ENCODE peak calls at places on chromosome 13, in four cellular contexts. Z is AG09319, S is RWPE1, W is A673. Q is an unnamed sample.

GRCh38 chr13:98326274-98326673 is 149.2 kb upstream of the RNF113B start:
- DNase-seq in W (no peak), Z (no peak), S (no peak), Q (no peak)

GRCh38 chr13:98575876-98576214 is 1.1 kb downstream of the STK24 start:
- DNase-seq in W (no peak), Z (no peak), S (no peak), Q (no peak)

GRCh38 chr13:56528040-56528760 is 612.5 kb upstream of the PRR20A start:
- DNase-seq in Z (no peak), S (no peak), W (no peak), Q (no peak)

GRCh38 chr13:88979465-88980180 is 1308.5 kb downstream of the SLITRK5 start:
- DNase-seq in Z (no peak), W (no peak), S (no peak), Q (peak)

GRCh38 chr13:99955107-99955746 is 16.3 kb downstream of the ZIC5 start:
- DNase-seq in Z (no peak), S (no peak), W (no peak), Q (no peak)

GRCh38 chr13:103188688-103189326 is 122.6 kb upstream of the SLC10A2 start:
- DNase-seq in W (peak), Z (no peak), S (peak), Q (peak)

GRCh38 chr13:25677956-25678355 is 306.2 kb downstream of the ATP8A2 start:
- DNase-seq in Z (no peak), S (no peak), W (no peak), Q (no peak)

GRCh38 chr13:50128406-50129048 is 113.3 kb downstream of the KCNRG start:
- DNase-seq in Z (no peak), S (no peak), W (no peak), Q (peak)

GRCh38 chr13:110474713-110475112 is 86.8 kb downstream of the RAB20 start:
- DNase-seq in Z (no peak), W (no peak), S (no peak), Q (no peak)

GRCh38 chr13:48782429-48782840 is 128.7 kb downstream of the CYSLTR2 start:
- DNase-seq in S (no peak), Z (no peak), W (no peak), Q (no peak)

GRCh38 chr13:40813662-40814454 is 24.4 kb downstream of the SLC25A15 start:
- DNase-seq in Z (no peak), W (peak), S (peak), Q (peak)

GRCh38 chr13:94254737-94255136 is 224.7 kb downstream of the DCT start:
- DNase-seq in W (no peak), Z (peak), S (no peak), Q (no peak)

GRCh38 chr13:110028311-110028710 is 241.9 kb upstream of the IRS2 start:
- DNase-seq in Z (no peak), S (no peak), W (no peak), Q (no peak)

GRCh38 chr13:29718694-29719093 is 123.2 kb upstream of the SLC7A1 start:
- DNase-seq in W (no peak), Z (no peak), S (no peak), Q (no peak)

GRCh38 chr13:33512880-33513554 is 227.5 kb upstream of the STARD13 start:
- DNase-seq in Z (no peak), S (no peak), W (no peak), Q (no peak)

GRCh38 chr13:103145476-103145875 is 79.3 kb upstream of the SLC10A2 start:
- DNase-seq in S (no peak), W (no peak), Z (no peak), Q (no peak)

GRCh38 chr13:39283062-39283461 is 244.8 kb downstream of the NHLRC3 start:
- DNase-seq in Z (no peak), W (no peak), S (no peak), Q (no peak)

GRCh38 chr13:43664700-43665191 is 122.0 kb downstream of the ENOX1 start:
- DNase-seq in S (peak), W (peak), Z (peak), Q (no peak)

GRCh38 chr13:67134322-67135129 is 95.6 kb downstream of the PCDH9 start:
- DNase-seq in W (no peak), S (no peak), Z (no peak), Q (no peak)

GRCh38 chr13:51331354-51331861 is 8.1 kb upstream of the SERPINE3 start:
- DNase-seq in W (no peak), S (no peak), Z (no peak), Q (peak)

GRCh38 chr13:78660130-78660857 is 1.3 kb upstream of the OBI1 start:
- DNase-seq in Z (no peak), W (peak), S (no peak), Q (peak)

GRCh38 chr13:24293761-24294160 is 15.6 kb upstream of the C1QTNF9 start:
- DNase-seq in W (peak), Z (no peak), S (no peak), Q (no peak)

GRCh38 chr13:79519252-79519651 is 38.3 kb downstream of the NDFIP2 start:
- DNase-seq in W (no peak), S (peak), Z (no peak), Q (no peak)

GRCh38 chr13:40981361-40981760 is 37.8 kb downstream of the ELF1 start:
- DNase-seq in S (no peak), W (peak), Z (no peak), Q (no peak)

DNA sequence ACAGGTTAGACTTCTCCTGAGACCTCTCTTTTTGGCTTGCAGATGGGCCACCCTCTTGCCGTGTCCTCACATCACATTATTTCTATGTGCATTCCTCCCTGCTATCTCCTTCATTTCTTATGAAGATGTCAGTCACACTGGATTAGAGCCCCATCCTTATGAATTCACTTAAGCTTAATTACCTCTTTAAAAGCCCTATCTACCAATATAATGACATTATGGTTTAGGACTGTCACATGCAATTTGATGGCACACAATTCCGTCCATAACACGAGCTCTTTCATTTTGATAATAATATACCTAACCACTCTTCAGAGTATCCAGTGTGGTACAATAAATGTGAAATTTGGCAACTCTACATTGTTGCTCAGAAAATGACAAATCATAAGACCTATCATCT is 1037.3 kb downstream of the DIAPH3 start:
- DNase-seq in S (no peak), W (peak), Z (no peak), Q (no peak)
- TF ChIP-seq CTCF in S (no peak), W (no peak), Z (no peak), Q (no peak)

DNA sequence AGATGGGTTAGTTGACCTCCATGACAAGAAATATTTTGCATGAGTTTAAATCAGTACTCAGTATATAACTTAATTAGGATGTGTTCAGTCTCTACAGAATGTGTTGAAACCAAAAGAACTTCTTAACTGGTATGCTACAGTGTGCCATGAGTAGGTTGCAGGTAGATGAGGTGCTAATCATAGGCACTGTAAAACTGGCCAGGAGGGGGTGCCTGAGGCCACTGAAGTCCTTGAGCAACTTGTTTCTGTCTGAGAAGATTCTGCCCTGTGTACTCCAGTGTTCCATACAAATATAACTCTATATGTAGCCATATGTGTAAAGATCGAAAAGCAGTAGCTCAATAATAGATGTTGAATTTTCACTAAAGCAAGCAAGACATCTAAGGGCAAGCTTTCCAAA is 549.2 kb upstream of the KLF12 start:
- DNase-seq in W (no peak), Z (no peak), S (no peak), Q (no peak)
- TF ChIP-seq CTCF in W (peak), Z (no peak), S (no peak), Q (no peak)

DNA sequence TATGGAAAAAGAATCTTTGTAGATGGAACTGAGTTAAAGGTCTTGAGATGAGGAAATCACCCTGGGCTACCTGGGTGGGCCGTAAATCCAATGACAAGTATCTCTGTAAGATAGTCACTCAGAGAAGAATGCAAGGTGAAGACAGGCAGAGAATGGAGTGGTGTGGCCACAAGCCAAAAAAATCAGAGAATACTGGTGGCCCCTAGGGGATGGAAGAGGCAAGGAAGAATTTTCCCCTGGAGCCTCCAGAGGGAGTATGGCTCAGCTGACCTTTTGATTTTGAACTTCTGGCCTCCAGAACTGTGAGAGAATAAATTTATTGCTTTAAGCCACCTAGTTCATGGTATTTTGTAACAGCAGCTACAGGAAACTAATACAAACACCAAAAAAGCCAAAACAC is 32.7 kb upstream of the CSNK1A1L start:
- DNase-seq in W (peak), S (no peak), Z (no peak), Q (no peak)
- TF ChIP-seq CTCF in W (peak), S (peak), Z (no peak), Q (no peak)

DNA sequence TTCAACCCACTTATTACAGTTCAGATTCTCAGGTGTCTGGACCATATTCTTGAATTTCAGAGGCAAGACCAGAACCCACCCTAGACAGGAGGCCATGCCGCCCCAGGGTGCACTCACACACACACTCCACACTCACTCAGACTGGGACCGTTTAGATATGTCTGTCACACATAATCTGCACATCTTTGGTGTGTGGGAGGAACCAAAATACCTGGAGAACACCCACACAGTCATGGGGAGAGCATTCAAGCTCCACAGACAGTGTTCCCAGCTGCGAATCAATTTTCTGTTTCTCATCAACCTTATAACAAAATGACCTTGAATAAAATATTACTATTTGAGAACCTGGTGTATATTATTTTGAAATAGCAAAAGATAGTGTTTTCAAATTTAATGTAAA is 2353.0 kb downstream of the PCDH9 start:
- DNase-seq in W (no peak), Z (no peak), S (no peak), Q (no peak)
- TF ChIP-seq CTCF in W (no peak), Z (no peak), S (no peak), Q (no peak)

GRCh38 chr13:45626731-45627374 is 11.3 kb upstream of the ERICH6B start:
- DNase-seq in S (no peak), Z (no peak), W (no peak), Q (no peak)

GRCh38 chr13:45621950-45622349 is 6.4 kb upstream of the ERICH6B start:
- DNase-seq in W (no peak), S (no peak), Z (no peak), Q (no peak)

GRCh38 chr13:45628094-45628493 is 12.6 kb upstream of the ERICH6B start:
- DNase-seq in W (no peak), S (no peak), Z (no peak), Q (no peak)

GRCh38 chr13:45627656-45628055 is 12.1 kb upstream of the ERICH6B start:
- DNase-seq in W (no peak), S (no peak), Z (no peak), Q (no peak)

GRCh38 chr13:45623516-45624090 is 8.1 kb upstream of the ERICH6B start:
- DNase-seq in W (peak), S (peak), Z (no peak), Q (peak)
- TF ChIP-seq CTCF in W (peak), S (peak), Z (peak), Q (no peak)

GRCh38 chr13:54185785-54186184 is 1157.2 kb downstream of the OLFM4 start:
- DNase-seq in W (peak), Z (no peak), S (peak), Q (no peak)
- TF ChIP-seq CTCF in W (peak), Z (no peak), S (no peak), Q (no peak)

Q was measured in GM20000.